ENCODE peak calls at places on chromosomes 13 and 19, in eight cellular contexts. C, K, X, V, U, Z, L and E are unnamed samples.

GRCh38 chr13:25180795-25181537 is 8.9 kb upstream of the AMER2 start:
- DNase-seq in U (no peak), L (no peak), K (peak; percentile 51), X (no peak), V (no peak), C (no peak), Z (no peak), E (no peak)

GRCh38 chr19:32767951-32768679 is 48.5 kb downstream of the TDRD12 start:
- DNase-seq in L (no peak), X (no peak), V (no peak), C (no peak), U (no peak), Z (no peak), K (no peak), E (no peak)

GRCh38 chr13:26061947-26062346 is 10.1 kb upstream of the SHISA2 start:
- DNase-seq in L (peak; percentile 94), C (no peak), V (peak; percentile 36), K (no peak), U (no peak), Z (peak; percentile 88), X (peak; percentile 72), E (peak; percentile 89)

GRCh38 chr13:102589291-102589822 is 7.4 kb upstream of the TPP2 start:
- DNase-seq in X (no peak), K (no peak), Z (peak; percentile 26), L (no peak), C (no peak), V (no peak), U (no peak), E (no peak)

GRCh38 chr13:67971291-67971690 is 741.2 kb upstream of the PCDH9 start:
- DNase-seq in K (no peak), U (no peak), X (no peak), C (no peak), L (no peak), V (no peak), Z (no peak), E (no peak)

GRCh38 chr13:97364031-97364430 is 69.9 kb upstream of the RAP2A start:
- DNase-seq in L (no peak), K (no peak), V (no peak), Z (no peak), U (no peak), X (no peak), C (no peak), E (no peak)

GRCh38 chr13:69856331-69856730 is 251.3 kb upstream of the ATXN8OS start:
- DNase-seq in C (no peak), V (no peak), K (no peak), U (no peak), L (peak; percentile 3), Z (no peak), X (no peak), E (no peak)

GRCh38 chr13:112098699-112099098 is 31.8 kb downstream of the SOX1 start:
- DNase-seq in U (no peak), Z (no peak), L (no peak), K (no peak), C (no peak), X (no peak), V (no peak), E (no peak)

GRCh38 chr19:45569619-45570421 is 14.8 kb downstream of the OPA3 start:
- DNase-seq in U (no peak), C (no peak), K (peak; percentile 28), L (peak; percentile 57), Z (peak; percentile 68), V (no peak), X (no peak), E (peak; percentile 56)

GRCh38 chr13:98478134-98479129 is 98.5 kb downstream of the STK24 start:
- DNase-seq in V (no peak), C (no peak), U (no peak), X (no peak), K (no peak), Z (peak; percentile 33), L (peak; percentile 30), E (peak; percentile 76)

GRCh38 chr19:8413593-8413923 is 453 bp downstream of the MARCHF2 start:
- DNase-seq in C (no peak), K (no peak), V (no peak), L (no peak), Z (peak; percentile 20), X (no peak), U (no peak), E (no peak)

GRCh38 chr13:93956416-93956815 is 523.1 kb downstream of the DCT start:
- DNase-seq in Z (no peak), K (no peak), V (no peak), X (no peak), U (no peak), L (no peak), C (no peak), E (no peak)

GRCh38 chr13:106535552-106536243 is at the start of gene EFNB2:
- DNase-seq in L (peak; percentile 96), Z (peak; percentile 92), U (peak; percentile 12), X (peak; percentile 79), K (peak; percentile 99), V (peak; percentile 99), C (peak; percentile 87), E (peak; percentile 92)

GRCh38 chr13:24306632-24307031 is 2.7 kb upstream of the C1QTNF9 start:
- DNase-seq in U (no peak), X (no peak), Z (peak; percentile 66), L (peak; percentile 35), C (no peak), V (peak; percentile 87), K (no peak), E (no peak)

GRCh38 chr13:19601749-19602725 is 31.4 kb upstream of the MPHOSPH8 start:
- DNase-seq in X (no peak), K (no peak), V (peak; percentile 74), L (peak; percentile 41), Z (peak; percentile 74), C (no peak), U (no peak), E (peak; percentile 64)

GRCh38 chr19:39401549-39402416 is 4.9 kb upstream of the ZFP36 start:
- DNase-seq in X (peak; percentile 72), C (peak; percentile 88), K (no peak), V (no peak), U (peak; percentile 91), Z (peak; percentile 81), L (peak; percentile 83), E (peak; percentile 71)

GRCh38 chr13:65472336-65472735 is 1757.8 kb downstream of the PCDH9 start:
- DNase-seq in L (peak; percentile 22), Z (no peak), V (no peak), K (no peak), X (no peak), C (no peak), U (no peak), E (no peak)

GRCh38 chr13:25171517-25172302 is at the start of gene AMER2:
- DNase-seq in C (no peak), Z (peak; percentile 49), K (peak; percentile 92), U (no peak), X (no peak), V (peak; percentile 38), L (peak; percentile 8), E (peak; percentile 35)

GRCh38 chr19:49347835-49348234 is 12.6 kb downstream of the CD37 start:
- DNase-seq in Z (peak; percentile 84), V (peak; percentile 88), X (no peak), C (no peak), L (peak; percentile 85), K (no peak), U (no peak), E (peak; percentile 58)

GRCh38 chr13:26051231-26052135 is at the start of gene SHISA2:
- DNase-seq in C (no peak), X (no peak), K (peak; percentile 70), L (peak; percentile 79), Z (peak; percentile 68), V (peak; percentile 79), U (no peak), E (peak; percentile 72)

GRCh38 chr13:98217597-98217996 is 40.5 kb upstream of the RNF113B start:
- DNase-seq in V (no peak), L (no peak), C (no peak), U (no peak), Z (no peak), X (no peak), K (no peak), E (no peak)

GRCh38 chr13:107144432-107144831 is 576.5 kb upstream of the ARGLU1 start:
- DNase-seq in U (no peak), C (no peak), K (no peak), L (peak; percentile 48), X (no peak), Z (peak; percentile 22), V (no peak), E (no peak)

GRCh38 chr19:4010808-4011110 is 3.2 kb downstream of the PIAS4 start:
- DNase-seq in X (no peak), C (no peak), U (no peak), Z (no peak), V (no peak), L (no peak), K (no peak), E (no peak)

GRCh38 chr13:86870388-86870966 is 800.7 kb upstream of the SLITRK5 start:
- DNase-seq in Z (peak; percentile 64), X (no peak), K (peak; percentile 1), V (no peak), C (no peak), L (peak; percentile 61), U (no peak), E (no peak)

GRCh38 chr13:76854894-76855293 is 31.3 kb downstream of the KCTD12 start:
- DNase-seq in C (no peak), Z (peak; percentile 49), L (peak; percentile 37), K (no peak), X (no peak), U (no peak), V (no peak), E (no peak)

GRCh38 chr13:30375436-30375835 is 46.9 kb upstream of the UBE2L5 start:
- DNase-seq in L (no peak), Z (no peak), K (no peak), U (no peak), V (no peak), X (no peak), C (no peak), E (no peak)

GRCh38 chr13:76086729-76087128 is 450.6 kb downstream of the LMO7 start:
- DNase-seq in Z (no peak), C (no peak), L (no peak), K (no peak), V (no peak), X (no peak), U (no peak), E (no peak)

GRCh38 chr13:75481176-75482069 is 546 bp downstream of the TBC1D4 start:
- DNase-seq in X (no peak), L (no peak), U (no peak), K (peak; percentile 8), V (peak; percentile 55), C (no peak), Z (peak; percentile 70), E (peak; percentile 37)

GRCh38 chr13:20387006-20387405 is 138.7 kb downstream of the CRYL1 start:
- DNase-seq in U (no peak), K (no peak), X (no peak), Z (no peak), L (no peak), C (peak; percentile 29), V (no peak), E (no peak)

GRCh38 chr13:30742896-30743295 is 7.6 kb downstream of the ALOX5AP start:
- DNase-seq in V (no peak), K (no peak), X (no peak), L (no peak), U (no peak), C (no peak), Z (peak; percentile 24), E (no peak)

GRCh38 chr13:51208707-51209106 is 13.5 kb upstream of the FAM124A start:
- DNase-seq in U (no peak), C (no peak), X (no peak), K (no peak), V (no peak), Z (no peak), L (no peak), E (no peak)

GRCh38 chr13:30373727-30374126 is 48.6 kb upstream of the UBE2L5 start:
- DNase-seq in Z (no peak), X (no peak), C (no peak), K (no peak), V (no peak), L (no peak), U (no peak), E (no peak)

GRCh38 chr13:50149932-50150331 is 134.7 kb downstream of the KCNRG start:
- DNase-seq in C (no peak), L (peak; percentile 31), U (no peak), Z (no peak), X (no peak), V (no peak), K (no peak), E (no peak)

GRCh38 chr19:57167385-57167784 is at the start of gene DUXA:
- DNase-seq in X (no peak), U (no peak), L (no peak), V (no peak), Z (no peak), K (no peak), C (no peak), E (no peak)